ENCODE peak calls at places on chromosome 10, in four cellular contexts. F, C, X and J are unnamed samples.

GRCh38 chr10:119221666-119222065 is 14.3 kb downstream of the GRK5 start:
- DNase-seq in F (no peak), C (no peak), X (no peak), J (no peak)

GRCh38 chr10:7475954-7476353 is 65.1 kb upstream of the SFMBT2 start:
- DNase-seq in F (no peak), C (no peak), X (no peak), J (no peak)

GRCh38 chr10:97174937-97175336 is 10.8 kb downstream of the SLIT1 start:
- DNase-seq in F (no peak), C (no peak), X (no peak), J (no peak)

GRCh38 chr10:119494224-119495060 is 48.1 kb downstream of the RGS10 start:
- DNase-seq in F (no peak), C (peak), X (peak), J (no peak)

GRCh38 chr10:22245567-22245966 is 27.8 kb upstream of the EBLN1 start:
- DNase-seq in F (no peak), C (peak), X (no peak), J (no peak)

GRCh38 chr10:77177161-77177560 is 460.4 kb downstream of the KCNMA1 start:
- DNase-seq in F (no peak), C (no peak), X (no peak), J (no peak)

GRCh38 chr10:17354781-17355180 is 99.6 kb downstream of the ST8SIA6 start:
- DNase-seq in F (no peak), C (no peak), X (no peak), J (no peak)

GRCh38 chr10:110893559-110894179 is 21.9 kb downstream of the PDCD4 start:
- DNase-seq in F (no peak), C (peak), X (peak), J (no peak)

GRCh38 chr10:75049316-75050285 is 61.9 kb upstream of the SAMD8 start:
- DNase-seq in F (no peak), C (no peak), X (no peak), J (peak)

GRCh38 chr10:17981766-17982380 is 30.2 kb downstream of the SLC39A12 start:
- DNase-seq in F (peak), C (peak), X (no peak), J (no peak)

GRCh38 chr10:126669188-126669587 is 1.3 kb downstream of the C10orf90 start:
- DNase-seq in F (no peak), C (no peak), X (no peak), J (no peak)

GRCh38 chr10:132181691-132182425 is 4.9 kb upstream of the DPYSL4 start:
- DNase-seq in F (no peak), C (no peak), X (no peak), J (no peak)

GRCh38 chr10:48609441-48609840 is 4.6 kb upstream of the ARHGAP22 start:
- DNase-seq in F (no peak), C (no peak), X (no peak), J (peak)

GRCh38 chr10:44935201-44935960 is 24.2 kb upstream of the RASSF4 start:
- DNase-seq in F (peak), C (peak), X (no peak), J (peak)

GRCh38 chr10:58477122-58477521 is 35.5 kb upstream of the BICC1 start:
- DNase-seq in F (no peak), C (no peak), X (peak), J (no peak)

GRCh38 chr10:124123141-124123540 is 29.7 kb upstream of the CHST15 start:
- DNase-seq in F (no peak), C (no peak), X (no peak), J (no peak)

GRCh38 chr10:72904806-72905205 is 11.3 kb downstream of the OIT3 start:
- DNase-seq in F (no peak), C (no peak), X (no peak), J (no peak)

GRCh38 chr10:129968937-129969527 is 5.0 kb upstream of the EBF3 start:
- DNase-seq in F (no peak), C (peak), X (no peak), J (peak)

GRCh38 chr10:14600065-14600464 is 174.6 kb downstream of the FAM107B start:
- DNase-seq in F (no peak), C (no peak), X (no peak), J (no peak)

GRCh38 chr10:71985542-71986250 is 21.5 kb downstream of the CHST3 start:
- DNase-seq in F (no peak), C (peak), X (no peak), J (no peak)

GRCh38 chr10:32600317-32600716 is 154.4 kb downstream of the CCDC7 start:
- DNase-seq in F (no peak), C (no peak), X (no peak), J (no peak)

GRCh38 chr10:31064334-31064733 is 32.7 kb upstream of the ZNF438 start:
- DNase-seq in F (peak), C (peak), X (no peak), J (no peak)

GRCh38 chr10:6059506-6059905 is 2.7 kb downstream of the IL2RA start:
- DNase-seq in F (no peak), C (no peak), X (no peak), J (no peak)

GRCh38 chr10:103265712-103266329 is 11.1 kb upstream of the INA start:
- DNase-seq in F (no peak), C (peak), X (no peak), J (peak)

GRCh38 chr10:96910488-96911395 is 78.6 kb downstream of the LCOR start:
- DNase-seq in F (no peak), C (peak), X (peak), J (no peak)

GRCh38 chr10:21095494-21096055 is 198.5 kb upstream of the NEBL start:
- DNase-seq in F (no peak), C (no peak), X (no peak), J (no peak)

GRCh38 chr10:101512741-101513140 is 75.3 kb downstream of the POLL start:
- DNase-seq in F (no peak), C (no peak), X (no peak), J (no peak)

GRCh38 chr10:29102233-29102632 is 186.6 kb upstream of the LYZL1 start:
- DNase-seq in F (no peak), C (no peak), X (no peak), J (no peak)

GRCh38 chr10:52566471-52567246 is 205.9 kb downstream of the MBL2 start:
- DNase-seq in F (peak), C (peak), X (peak), J (no peak)

GRCh38 chr10:49408437-49409306 is 12.8 kb upstream of the DRGX start:
- DNase-seq in F (no peak), C (peak), X (peak), J (no peak)

GRCh38 chr10:73493781-73494180 is 2.0 kb downstream of the PPP3CB start:
- DNase-seq in F (no peak), C (no peak), X (no peak), J (no peak)

GRCh38 chr10:69847883-69848282 is 46.2 kb downstream of the COL13A1 start:
- DNase-seq in F (no peak), C (peak), X (no peak), J (no peak)

GRCh38 chr10:77899080-77899477 is 27.5 kb downstream of the DLG5 start:
- DNase-seq in F (peak), C (no peak), X (peak), J (no peak)

GRCh38 chr10:84194424-84195043 is at the start of gene CDHR1:
- DNase-seq in F (no peak), C (no peak), X (peak), J (peak)